ENCODE peak calls at places on chromosomes 7 and 10, in seven cellular contexts. Y is cardiac muscle cell, V is foreskin fibroblast, U is HCT116, N is fibroblast of lung, G is dorsolateral prefrontal cortex, W is WTC11. O is an unnamed sample.

GRCh38 chr10:35700490-35700887 is 58.4 kb upstream of the FZD8 start:
- DNase-seq in N (no peak), W (peak; percentile 59), Y (no peak), V (no peak), G (no peak), U (no peak), O (no peak)

GRCh38 chr7:77420438-77420837 is 4.3 kb upstream of the GSAP start:
- DNase-seq in N (no peak), W (no peak), V (no peak), U (no peak), Y (no peak), G (no peak), O (no peak)

GRCh38 chr7:102222445-102222844 is 64.2 kb upstream of the SH2B2 start:
- DNase-seq in V (peak; percentile 30), N (peak; percentile 88), Y (no peak), U (no peak), G (no peak), W (no peak), O (no peak)

GRCh38 chr10:107487284-107487683 is 322.8 kb upstream of the SORCS1 start:
- DNase-seq in Y (no peak), G (no peak), U (no peak), N (no peak), W (no peak), V (peak; percentile 78), O (peak; percentile 49)

GRCh38 chr10:44300666-44301649 is 83.9 kb downstream of the CXCL12 start:
- DNase-seq in W (no peak), V (peak; percentile 92), G (no peak), N (peak; percentile 100), U (peak; percentile 47), Y (peak; percentile 70), O (peak; percentile 65)

GRCh38 chr10:80497187-80498038 is 40.3 kb upstream of the SH2D4B start:
- DNase-seq in W (no peak), N (peak; percentile 80), G (no peak), V (peak; percentile 90), U (no peak), Y (peak; percentile 92), O (no peak)

GRCh38 chr10:118669020-118669766 is 73.7 kb upstream of the PRLHR start:
- DNase-seq in N (peak; percentile 82), G (peak; percentile 62), Y (peak; percentile 65), U (no peak), W (no peak), V (peak; percentile 87), O (no peak)

GRCh38 chr7:16345979-16346958 is 75.1 kb downstream of the CRPPA start:
- DNase-seq in Y (peak; percentile 82), V (peak; percentile 85), G (no peak), U (peak; percentile 44), N (peak; percentile 95), W (no peak), O (peak; percentile 27)

GRCh38 chr10:95096143-95096542 is 26.8 kb upstream of the CYP2C8 start:
- DNase-seq in V (no peak), W (no peak), U (no peak), G (no peak), Y (no peak), N (no peak), O (no peak)

GRCh38 chr7:135490783-135491182 is 19.1 kb downstream of the CNOT4 start:
- DNase-seq in U (no peak), N (peak; percentile 66), G (no peak), Y (peak; percentile 73), V (peak; percentile 54), W (no peak), O (no peak)

GRCh38 chr7:133688483-133689239 is 435.8 kb downstream of the EXOC4 start:
- DNase-seq in V (peak; percentile 50), W (no peak), G (no peak), N (peak; percentile 85), Y (peak; percentile 49), U (no peak), O (no peak)

GRCh38 chr7:75699993-75700392 is 38.7 kb downstream of the HIP1 start:
- DNase-seq in W (no peak), G (no peak), V (no peak), U (no peak), Y (no peak), N (no peak), O (no peak)

GRCh38 chr7:4809091-4809591 is 33.7 kb downstream of the AP5Z1 start:
- DNase-seq in W (no peak), U (no peak), N (no peak), V (no peak), G (peak; percentile 34), Y (no peak), O (no peak)

GRCh38 chr10:15084502-15084922 is 4.1 kb downstream of the ACBD7 start:
- DNase-seq in W (peak; percentile 24), G (peak; percentile 34), U (peak; percentile 64), Y (peak; percentile 98), N (peak; percentile 99), V (peak; percentile 92), O (peak; percentile 89)

GRCh38 chr10:23343591-23344225 is 889 bp downstream of the C10orf67 start:
- DNase-seq in Y (peak; percentile 71), W (peak; percentile 86), U (no peak), N (peak; percentile 58), V (peak; percentile 65), G (peak; percentile 35), O (peak; percentile 54)

GRCh38 chr7:73577627-73578341 is 595 bp downstream of the TBL2 start:
- DNase-seq in N (no peak), W (no peak), G (no peak), V (peak; percentile 41), U (no peak), Y (peak; percentile 28), O (no peak)

GRCh38 chr10:66180651-66181318 is 745.1 kb upstream of the LRRTM3 start:
- DNase-seq in U (peak; percentile 47), W (no peak), N (peak; percentile 44), G (no peak), Y (peak; percentile 78), V (peak; percentile 53), O (peak; percentile 48)

GRCh38 chr7:65509368-65510186 is 135.9 kb downstream of the ZNF92 start:
- DNase-seq in W (peak; percentile 13), V (peak; percentile 5), Y (no peak), U (no peak), G (no peak), N (peak; percentile 1), O (no peak)

GRCh38 chr10:103843045-103843444 is 12.3 kb downstream of the SH3PXD2A start:
- DNase-seq in G (no peak), V (no peak), N (no peak), Y (no peak), U (no peak), W (no peak), O (no peak)
- TF ChIP-seq CTCF in G (no peak), V (no peak), N (no peak), Y (no peak), U (no peak), W (no peak), O (no peak)

DNA sequence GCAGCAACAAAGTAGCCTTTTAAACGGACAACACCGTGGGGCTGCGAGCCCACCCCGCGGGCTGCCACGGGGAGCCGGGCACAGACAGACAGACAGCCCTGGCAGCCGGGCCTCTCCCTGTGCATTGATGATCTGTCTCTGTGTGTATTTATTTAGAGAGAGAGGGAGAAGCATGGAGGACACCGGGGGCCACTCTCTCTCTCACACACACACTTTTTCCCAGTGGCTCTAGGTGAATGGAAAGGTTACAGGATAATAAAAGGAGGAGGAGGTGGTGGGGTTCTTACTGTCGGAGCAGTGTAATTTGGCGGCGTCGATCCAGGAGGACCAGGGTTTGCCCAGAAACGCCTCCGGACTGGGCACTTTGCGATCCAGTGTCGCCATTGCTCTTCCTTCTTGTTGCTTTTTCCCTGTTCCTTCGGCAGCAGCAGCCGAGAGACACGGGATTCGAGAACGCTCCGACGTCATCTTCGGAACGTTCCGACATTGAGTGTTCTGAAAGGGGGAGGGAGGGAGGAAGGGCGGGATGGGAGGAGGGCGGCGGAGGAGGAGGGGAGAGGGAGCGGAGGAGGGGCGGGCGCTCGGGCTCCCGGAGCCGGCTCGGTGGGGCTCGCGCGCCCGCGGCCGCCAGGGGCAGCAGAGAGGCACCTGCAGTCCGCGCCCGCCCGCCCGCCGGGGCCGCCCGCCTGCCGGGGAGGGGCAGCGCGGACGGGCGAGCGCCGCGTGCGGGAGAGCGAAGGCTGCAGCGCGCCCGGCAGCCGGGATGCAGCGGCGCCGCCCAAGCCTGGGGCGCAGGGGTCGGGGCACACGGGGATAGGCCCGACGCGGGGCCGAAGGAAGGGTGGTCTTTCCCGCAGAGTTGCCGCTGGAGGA is at the start of gene ATXN7L1:
- DNase-seq in W (peak; percentile 95), V (peak; percentile 99), Y (peak; percentile 98), G (peak; percentile 91), N (peak; percentile 95), U (peak; percentile 95), O (peak; percentile 96)
- TF ChIP-seq CTCF in W (peak; percentile 52), V (peak; percentile 14), Y (peak; percentile 29), G (peak; percentile 43), N (no peak), U (peak; percentile 33), O (peak; percentile 99)

DNA sequence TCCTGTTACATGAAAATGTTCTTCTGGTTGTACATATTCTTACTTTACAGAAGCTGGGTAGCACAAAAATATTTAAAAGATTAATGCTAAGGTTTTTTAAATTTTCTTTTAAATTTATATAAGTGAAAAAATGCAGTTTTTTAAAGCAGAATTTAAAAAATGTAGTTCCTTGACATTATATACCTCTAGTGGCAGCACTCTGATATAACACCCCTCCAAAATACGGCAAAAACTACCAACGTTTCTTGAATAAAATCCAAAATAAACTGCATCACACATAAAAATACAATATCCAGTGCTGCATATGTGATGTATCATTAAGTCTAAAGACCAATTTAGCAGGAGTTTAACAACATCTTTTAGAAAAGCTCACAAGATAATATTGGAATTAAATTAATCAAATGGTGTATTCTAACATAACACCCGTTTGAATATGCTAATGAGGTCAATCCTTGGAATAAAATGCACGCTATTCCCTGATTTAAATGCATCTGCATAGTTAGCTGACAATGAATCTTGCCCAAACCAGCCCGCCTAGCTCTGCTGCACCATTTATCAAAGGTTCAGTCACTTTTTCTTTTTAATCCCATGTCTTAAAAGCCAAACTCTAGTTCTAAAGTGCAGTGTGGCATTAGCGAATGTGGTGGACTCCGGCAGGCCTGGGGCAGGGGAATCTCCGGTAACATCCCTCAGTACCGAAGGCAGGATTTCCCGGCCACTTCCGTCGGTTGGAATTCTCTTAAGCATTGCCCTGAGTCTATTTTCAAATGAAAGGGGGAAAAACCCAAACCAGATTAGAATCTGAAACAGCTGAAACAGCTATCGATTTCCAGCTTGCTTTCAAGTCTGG is 1.2 kb downstream of the TCERG1L start:
- DNase-seq in W (no peak), V (peak; percentile 17), U (no peak), N (no peak), G (no peak), Y (peak; percentile 2), O (peak; percentile 21)
- TF ChIP-seq CTCF in W (no peak), V (no peak), U (peak; percentile 11), N (peak; percentile 30), G (peak; percentile 27), Y (peak; percentile 44), O (no peak)

DNA sequence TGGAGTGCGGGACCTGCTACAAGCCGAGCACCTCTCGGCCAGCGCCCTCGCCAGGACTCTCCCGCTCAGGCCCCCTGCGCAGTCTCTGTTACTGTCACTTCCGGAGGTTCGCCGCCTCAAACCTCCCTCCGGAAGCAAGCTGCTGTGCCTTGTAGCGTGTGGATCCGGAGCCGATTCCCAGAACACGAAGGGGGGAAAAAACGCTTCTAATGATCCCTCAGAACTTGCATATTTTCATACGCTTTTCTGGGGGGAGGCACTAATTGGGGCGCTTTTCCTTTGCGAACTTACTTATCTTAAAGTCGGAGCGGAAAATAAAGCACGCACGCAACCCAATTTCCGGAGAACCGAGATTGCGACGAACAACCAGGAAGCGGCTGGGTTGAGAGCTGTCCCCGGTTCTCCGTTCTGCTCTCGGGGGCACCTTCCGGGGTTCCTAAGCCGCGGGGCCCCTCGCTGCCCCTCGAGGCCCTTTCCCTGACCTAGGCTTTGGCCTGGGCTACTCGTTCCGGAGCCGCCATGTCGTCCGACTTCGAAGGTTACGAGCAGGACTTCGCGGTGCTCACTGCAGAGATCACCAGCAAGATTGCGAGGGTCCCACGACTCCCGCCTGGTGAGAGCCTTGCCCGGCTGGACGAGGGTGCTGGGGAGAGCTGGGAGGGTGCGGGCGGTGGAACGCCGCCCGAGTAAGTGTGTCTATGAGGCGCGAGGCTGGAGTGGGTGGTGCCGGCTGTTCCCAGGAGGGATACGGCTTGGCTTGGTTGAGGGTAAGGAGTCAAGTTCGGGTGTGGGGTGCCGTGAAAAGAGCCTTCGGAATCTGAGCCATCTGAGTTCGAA is at the start of the genes VTI1A and ZDHHC6:
- DNase-seq in W (peak; percentile 78), Y (peak; percentile 88), N (peak; percentile 85), V (peak; percentile 92), U (peak; percentile 91), G (peak; percentile 83), O (peak; percentile 84)
- TF ChIP-seq CTCF in W (no peak), Y (peak; percentile 45), N (peak; percentile 30), V (no peak), U (peak; percentile 56), G (peak; percentile 45), O (no peak)